ENCODE peak calls at places on chromosomes 5 and 9, in seven cellular contexts. T, E, J, M, Y, W and G are unnamed samples.
A peak's percentile ranks its signal among the peaks of the same experiment; 100 is the strongest.

GRCh38 chr9:91303741-91304140 is 58.0 kb downstream of the AUH start:
- DNase-seq in T (no peak), E (no peak), J (no peak), M (no peak), Y (no peak), W (no peak), G (no peak)

GRCh38 chr5:1542755-1543154 is 19.0 kb upstream of the LPCAT1 start:
- DNase-seq in T (peak; percentile 97), E (peak; percentile 91), J (peak; percentile 76), M (peak; percentile 98), Y (peak; percentile 38), W (peak; percentile 81), G (no peak)

GRCh38 chr5:117486291-117486690 is 911.7 kb upstream of the SEMA6A start:
- DNase-seq in T (no peak), E (no peak), J (no peak), M (no peak), Y (no peak), W (no peak), G (no peak)

GRCh38 chr9:123724211-123724831 is 205.6 kb downstream of the DENND1A start:
- DNase-seq in T (peak; percentile 73), E (peak; percentile 6), J (no peak), M (peak; percentile 79), Y (peak; percentile 37), W (no peak), G (no peak)

GRCh38 chr9:112764344-112764743 is 13.8 kb downstream of the SNX30 start:
- DNase-seq in T (peak; percentile 74), E (peak; percentile 35), J (no peak), M (peak; percentile 71), Y (no peak), W (no peak), G (no peak)

GRCh38 chr5:56166671-56167070 is 66.5 kb downstream of the ANKRD55 start:
- DNase-seq in T (no peak), E (no peak), J (no peak), M (peak; percentile 57), Y (no peak), W (no peak), G (no peak)

GRCh38 chr5:159782197-159782994 is 133.9 kb upstream of the ADRA1B start:
- DNase-seq in T (no peak), E (no peak), J (no peak), M (no peak), Y (no peak), W (no peak), G (no peak)

GRCh38 chr5:34876275-34876674 is 37.3 kb downstream of the TTC23L start:
- DNase-seq in T (no peak), E (no peak), J (no peak), M (no peak), Y (no peak), W (no peak), G (no peak)

GRCh38 chr5:180170810-180171567 is 38.0 kb downstream of the RASGEF1C start:
- DNase-seq in T (no peak), E (no peak), J (no peak), M (no peak), Y (no peak), W (no peak), G (no peak)

GRCh38 chr5:67238191-67238590 is 41.6 kb upstream of the CD180 start:
- DNase-seq in T (no peak), E (no peak), J (no peak), M (no peak), Y (peak; percentile 62), W (no peak), G (no peak)

DNA sequence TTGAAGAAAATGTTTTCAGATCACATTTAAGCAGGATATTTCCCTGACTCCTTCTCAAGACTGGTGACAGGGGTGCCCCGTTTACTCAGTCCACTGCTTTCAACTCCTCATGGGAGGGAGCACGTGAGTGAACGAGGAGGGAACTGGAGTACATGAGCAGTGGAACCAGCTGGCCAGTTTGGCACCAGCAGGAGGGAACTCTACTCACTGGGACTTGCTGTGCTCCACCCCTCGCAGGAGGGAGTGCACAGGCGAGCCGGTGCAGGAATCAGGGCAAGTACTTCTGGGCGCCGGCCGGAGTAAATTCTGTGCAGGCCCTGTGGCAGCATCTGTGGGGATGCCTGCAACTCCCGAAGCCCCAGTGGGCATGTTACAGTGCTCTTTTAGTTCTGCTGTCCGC is 1941.1 kb upstream of the C9orf72 start:
- DNase-seq in T (no peak), E (peak; percentile 2), J (no peak), M (no peak), Y (no peak), W (no peak), G (no peak)
- H3K4me3 ChIP-seq in T (no peak overlapping the region), E (no peak overlapping the region), J (no peak overlapping the region), M (no peak overlapping the region), Y (no peak overlapping the region), W (no peak overlapping the region), G (no peak overlapping the region)

DNA sequence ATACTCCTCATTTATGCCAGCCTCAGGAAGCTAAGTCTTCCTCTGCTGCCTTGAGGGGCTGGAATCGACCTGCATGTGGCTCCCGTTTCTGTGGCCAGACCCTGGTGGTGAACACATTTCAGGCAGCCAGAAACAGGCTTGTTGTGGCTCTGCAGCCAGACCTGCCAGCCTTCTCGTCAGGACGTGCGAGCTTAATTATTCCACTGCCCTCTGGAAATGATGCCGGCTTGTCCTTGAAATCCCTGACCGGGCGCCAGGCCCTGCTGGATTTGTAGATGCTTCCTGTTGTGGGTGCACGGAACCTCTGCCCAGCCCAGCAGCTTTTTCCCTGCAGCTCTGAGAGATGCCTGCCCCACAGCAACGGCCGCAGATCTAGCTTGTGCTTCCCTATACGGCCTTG is 41.6 kb downstream of the PDZD2 start:
- DNase-seq in T (no peak), E (no peak), J (no peak), M (no peak), Y (no peak), W (no peak), G (no peak)
- H3K4me3 ChIP-seq in T (no peak overlapping the region), E (no peak overlapping the region), J (no peak overlapping the region), M (no peak overlapping the region), Y (no peak overlapping the region), W (no peak overlapping the region), G (no peak overlapping the region)

GRCh38 chr5:141913560-141913959 is 10.1 kb upstream of the DELE1 start:
- DNase-seq in T (no peak), E (no peak), J (no peak), M (no peak), Y (no peak), W (no peak), G (no peak)
- H3K4me3 ChIP-seq in T (no peak overlapping the region), E (no peak overlapping the region), J (peak overlapping the region; percentile 39), M (no peak overlapping the region), Y (no peak overlapping the region), W (peak overlapping the region; percentile 44), G (peak overlapping the region; percentile 43)

DNA sequence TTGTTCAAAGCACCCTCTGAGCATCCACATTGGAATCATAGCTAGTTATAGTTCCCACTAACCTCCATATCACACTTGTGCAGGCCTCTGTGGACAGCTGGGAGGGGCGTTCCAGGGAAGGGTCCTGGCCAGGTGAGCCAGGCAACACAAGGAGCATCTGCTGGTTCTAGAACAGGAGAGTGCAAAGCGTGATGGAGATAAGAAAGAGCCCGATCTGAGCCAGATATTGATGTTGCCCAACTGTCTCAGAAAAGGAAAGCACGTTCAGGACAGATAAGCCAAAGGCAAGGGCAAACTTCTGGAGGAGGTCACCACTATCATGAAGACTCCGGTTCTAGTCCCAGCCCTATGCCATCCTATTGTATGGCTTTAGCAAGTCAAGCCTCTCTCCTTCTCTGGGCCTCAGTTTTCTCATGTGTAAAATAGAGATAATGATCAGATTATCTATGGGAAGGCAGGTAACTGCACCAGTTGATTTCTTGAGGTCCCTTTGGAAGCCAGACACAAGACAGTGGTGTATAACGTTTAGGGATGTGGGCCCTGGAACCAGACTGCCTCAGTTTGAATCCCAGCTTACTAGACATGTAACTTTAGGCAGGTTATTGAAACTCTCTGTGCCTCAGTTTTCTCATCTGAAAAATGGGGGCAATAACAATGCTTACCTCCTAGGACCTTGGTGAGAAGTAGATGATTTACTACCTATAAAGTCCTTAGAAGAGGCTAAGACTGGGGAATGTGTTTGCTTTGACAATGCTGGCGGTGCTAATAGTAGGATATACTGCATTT is 19.8 kb downstream of the GABBR2 start:
- DNase-seq in T (no peak), E (no peak), J (no peak), M (no peak), Y (no peak), W (peak; percentile 18), G (no peak)
- H3K4me3 ChIP-seq in T (no peak overlapping the region), E (no peak overlapping the region), J (no peak overlapping the region), M (no peak overlapping the region), Y (no peak overlapping the region), W (no peak overlapping the region), G (no peak overlapping the region)

GRCh38 chr9:76403352-76403751 is 9.1 kb upstream of the RFK start:
- DNase-seq in T (peak; percentile 90), E (peak; percentile 69), J (no peak), M (peak; percentile 91), Y (peak; percentile 69), W (no peak), G (peak; percentile 53)
- H3K4me3 ChIP-seq in T (no peak overlapping the region), E (peak overlapping the region; percentile 17), J (no peak overlapping the region), M (no peak overlapping the region), Y (no peak overlapping the region), W (no peak overlapping the region), G (no peak overlapping the region)

DNA sequence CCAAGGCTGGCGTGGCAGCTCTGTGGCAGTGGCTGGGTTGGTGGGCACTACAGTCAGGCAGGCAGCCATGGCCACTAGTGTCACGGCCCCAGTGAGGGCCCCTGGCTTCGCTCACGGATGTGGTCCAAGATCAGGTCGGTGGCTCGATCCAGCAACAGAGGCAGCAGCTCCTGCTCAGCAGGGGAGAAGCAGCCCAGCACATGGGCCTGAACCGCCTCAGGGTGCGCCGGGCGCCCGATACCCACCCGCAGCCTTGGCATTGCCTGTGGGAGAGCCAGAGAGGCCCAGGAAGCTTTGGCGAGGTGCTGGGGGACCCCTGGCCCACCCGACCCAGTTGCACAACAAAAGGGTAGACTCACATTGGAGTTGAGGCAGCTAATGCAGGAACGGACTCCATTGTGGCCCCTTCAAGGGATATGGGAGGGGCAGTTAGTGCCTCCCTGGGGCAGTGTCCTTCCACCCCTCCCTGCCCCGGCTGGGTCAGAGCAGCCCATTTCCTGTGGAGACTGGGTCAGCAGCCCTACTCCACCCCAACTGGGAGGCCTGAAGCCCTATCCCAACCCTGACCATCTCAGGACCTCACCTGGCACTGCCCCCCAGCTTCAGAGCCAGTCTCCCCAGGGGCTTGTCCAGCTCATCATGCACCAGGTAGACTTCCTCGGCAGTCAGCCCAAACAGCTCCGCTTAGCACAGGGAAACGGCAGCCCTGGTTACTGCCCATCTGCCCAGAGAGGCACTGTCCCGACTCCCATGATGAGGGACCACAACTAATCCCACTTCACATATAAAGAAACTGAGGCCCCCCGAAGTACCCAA is 1.2 kb downstream of the PTRH1 start:
- DNase-seq in T (no peak), E (no peak), J (no peak), M (no peak), Y (no peak), W (no peak), G (no peak)
- H3K4me3 ChIP-seq in T (peak overlapping the region; percentile 85), E (peak overlapping the region; percentile 88), J (peak overlapping the region; percentile 72), M (peak overlapping the region; percentile 88), Y (peak overlapping the region; percentile 82), W (peak overlapping the region; percentile 68), G (peak overlapping the region; percentile 91)

DNA sequence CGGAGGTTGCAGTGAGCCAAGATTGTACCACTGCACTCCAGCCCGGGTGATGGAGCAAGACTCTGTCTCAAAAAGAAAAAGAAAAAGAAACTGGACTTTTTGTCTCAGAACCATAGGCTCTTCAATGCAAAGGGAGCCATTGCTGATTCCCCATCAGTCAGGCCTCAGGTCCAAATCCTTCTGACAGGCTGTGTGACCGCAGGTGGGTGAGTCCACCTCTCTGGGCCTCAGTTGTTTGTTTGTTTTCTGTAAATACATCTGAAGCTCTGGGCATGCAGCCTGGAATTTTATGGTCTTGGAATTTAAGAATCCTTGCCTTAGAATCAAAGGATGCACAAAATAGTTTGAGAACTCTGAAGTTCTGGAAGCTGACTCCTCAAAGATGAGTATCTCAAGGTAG is 21.1 kb upstream of the TOR2A start:
- DNase-seq in T (no peak), E (no peak), J (no peak), M (no peak), Y (no peak), W (no peak), G (no peak)
- H3K4me3 ChIP-seq in T (no peak overlapping the region), E (no peak overlapping the region), J (no peak overlapping the region), M (no peak overlapping the region), Y (no peak overlapping the region), W (no peak overlapping the region), G (no peak overlapping the region)

GRCh38 chr5:65478336-65478735 is 3.4 kb downstream of the ADAMTS6 start:
- DNase-seq in T (no peak), E (no peak), J (no peak), M (no peak), Y (no peak), W (no peak), G (no peak)
- H3K4me3 ChIP-seq in T (no peak overlapping the region), E (peak overlapping the region; percentile 80), J (no peak overlapping the region), M (peak overlapping the region; percentile 68), Y (no peak overlapping the region), W (no peak overlapping the region), G (peak overlapping the region; percentile 76)